ENCODE peak calls at places on chromosome 18, in four cellular contexts. A, T, N and J are unnamed samples.
A peak's percentile ranks its signal among the peaks of the same experiment; 100 is the strongest.

GRCh38 chr18:28152354-28152753 is 24.6 kb downstream of the CDH2 start:
- DNase-seq in A (no peak), T (no peak), N (no peak), J (no peak)

GRCh38 chr18:40437517-40437916 is 1517.5 kb upstream of the PIK3C3 start:
- DNase-seq in A (no peak), T (no peak), N (no peak), J (no peak)

GRCh38 chr18:40414155-40414754 is 1540.8 kb upstream of the PIK3C3 start:
- DNase-seq in A (no peak), T (no peak), N (no peak), J (no peak)

GRCh38 chr18:48715651-48716354 is 177.0 kb downstream of the CTIF start:
- DNase-seq in A (no peak), T (no peak), N (no peak), J (peak; percentile 75)

GRCh38 chr18:76457475-76457874 is 37.6 kb downstream of the ZNF516 start:
- DNase-seq in A (no peak), T (no peak), N (no peak), J (peak; percentile 45)

GRCh38 chr18:42028232-42028832 is 73.3 kb downstream of the PIK3C3 start:
- DNase-seq in A (no peak), T (no peak), N (peak; percentile 16), J (no peak)

GRCh38 chr18:26547302-26548143 is 830 bp downstream of the KCTD1 start:
- DNase-seq in A (no peak), T (no peak), N (peak; percentile 76), J (peak; percentile 61)

GRCh38 chr18:80103231-80103630 is 5.8 kb upstream of the ADNP2 start:
- DNase-seq in A (no peak), T (no peak), N (no peak), J (no peak)

GRCh38 chr18:59220164-59220783 is 316 bp downstream of the GRP start:
- DNase-seq in A (no peak), T (no peak), N (peak; percentile 7), J (no peak)

GRCh38 chr18:23115683-23116096 is 19.6 kb upstream of the CABLES1 start:
- DNase-seq in A (no peak), T (peak; percentile 96), N (no peak), J (no peak)

GRCh38 chr18:5424903-5425302 is 118.9 kb downstream of the EPB41L3 start:
- DNase-seq in A (no peak), T (no peak), N (no peak), J (no peak)

GRCh38 chr18:27839141-27839540 is 337.8 kb downstream of the CDH2 start:
- DNase-seq in A (no peak), T (no peak), N (no peak), J (no peak)

GRCh38 chr18:76932026-76932819 is 109.9 kb downstream of the ZNF236 start:
- DNase-seq in A (no peak), T (no peak), N (no peak), J (peak; percentile 78)

GRCh38 chr18:59715966-59716369 is 18.7 kb upstream of the CCBE1 start:
- DNase-seq in A (no peak), T (peak; percentile 70), N (no peak), J (no peak)

GRCh38 chr18:21004721-21005120 is 106.9 kb downstream of the ROCK1 start:
- DNase-seq in A (no peak), T (no peak), N (no peak), J (no peak)

GRCh38 chr18:40469851-40470250 is 1485.2 kb upstream of the PIK3C3 start:
- DNase-seq in A (no peak), T (no peak), N (no peak), J (no peak)

GRCh38 chr18:21897811-21898210 is 157.2 kb downstream of the MIB1 start:
- DNase-seq in A (no peak), T (peak; percentile 39), N (peak; percentile 32), J (no peak)

GRCh38 chr18:11115268-11115667 is 34.1 kb downstream of the PIEZO2 start:
- DNase-seq in A (no peak), T (no peak), N (no peak), J (no peak)

GRCh38 chr18:49486617-49486958 is 446 bp downstream of the C18orf32 start:
- DNase-seq in A (no peak), T (no peak), N (no peak), J (no peak)

GRCh38 chr18:24271381-24272331 is 126.0 kb downstream of the OSBPL1A start:
- DNase-seq in A (no peak), T (no peak), N (peak; percentile 59), J (peak; percentile 67)

GRCh38 chr18:9191658-9192256 is 55.2 kb downstream of the ANKRD12 start:
- DNase-seq in A (no peak), T (no peak), N (no peak), J (no peak)